ENCODE peak calls at places on chromosome 5, in nine cellular contexts. J, D, C, I, U, F, T, B and O are unnamed samples. For H3K4me1, the result is how much of the 10 kb centered on the place peaks cover.

GRCh38 chr5:72633041-72633445 is 125.8 kb upstream of the ZNF366 start:
- DNase-seq in J (no peak), D (peak), C (no peak), I (no peak), U (no peak), F (no peak), T (no peak), B (no peak), O (peak)

GRCh38 chr5:166724284-166724683 is 1567.2 kb upstream of the WWC1 start:
- DNase-seq in J (no peak), D (no peak), C (no peak), I (no peak), U (no peak), F (no peak), T (no peak), B (no peak), O (no peak)

GRCh38 chr5:40716000-40716399 is 36.3 kb downstream of the PTGER4 start:
- DNase-seq in J (no peak), D (no peak), C (no peak), I (no peak), U (no peak), F (no peak), T (no peak), B (no peak), O (no peak)

GRCh38 chr5:115549154-115549553 is 4.6 kb upstream of the FEM1C start:
- DNase-seq in J (no peak), D (no peak), C (no peak), I (no peak), U (no peak), F (no peak), T (no peak), B (peak), O (no peak)

GRCh38 chr5:83911367-83911919 is 190.8 kb upstream of the HAPLN1 start:
- DNase-seq in J (no peak), D (no peak), C (no peak), I (no peak), U (no peak), F (no peak), T (no peak), B (no peak), O (no peak)

GRCh38 chr5:41012318-41012717 is 58.8 kb downstream of the MROH2B start:
- DNase-seq in J (no peak), D (no peak), C (no peak), I (no peak), U (no peak), F (no peak), T (no peak), B (no peak), O (no peak)

GRCh38 chr5:14718778-14719177 is 54.3 kb downstream of the OTULIN start:
- DNase-seq in J (no peak), D (no peak), C (no peak), I (no peak), U (no peak), F (peak), T (no peak), B (no peak), O (no peak)

GRCh38 chr5:174916227-174916626 is 191.8 kb downstream of the MSX2 start:
- DNase-seq in J (no peak), D (no peak), C (no peak), I (no peak), U (no peak), F (no peak), T (no peak), B (peak), O (no peak)

GRCh38 chr5:32589431-32589830 is 4.1 kb downstream of the SUB1 start:
- DNase-seq in J (no peak), D (no peak), C (no peak), I (no peak), U (no peak), F (no peak), T (no peak), B (no peak), O (no peak)

GRCh38 chr5:936149-937144 is 43.8 kb downstream of the TRIP13 start:
- DNase-seq in J (no peak), D (no peak), C (peak), I (no peak), U (no peak), F (no peak), T (no peak), B (peak), O (no peak)

GRCh38 chr5:77679791-77680190 is 41.3 kb upstream of the OTP start:
- DNase-seq in J (no peak), D (peak), C (no peak), I (no peak), U (no peak), F (no peak), T (no peak), B (no peak), O (no peak)

GRCh38 chr5:149439899-149440655 is 61.0 kb upstream of the IL17B start:
- DNase-seq in J (peak), D (no peak), C (peak), I (no peak), U (no peak), F (no peak), T (peak), B (peak), O (no peak)

GRCh38 chr5:59548807-59549357 is 344.6 kb downstream of the PDE4D start:
- DNase-seq in J (peak), D (no peak), C (no peak), I (no peak), U (no peak), F (no peak), T (no peak), B (no peak), O (no peak)

GRCh38 chr5:176818391-176819098 is 8.2 kb downstream of the UNC5A start:
- DNase-seq in J (no peak), D (no peak), C (peak), I (no peak), U (no peak), F (no peak), T (no peak), B (no peak), O (no peak)

GRCh38 chr5:82526540-82526939 is 248.4 kb upstream of the RPS23 start:
- DNase-seq in J (no peak), D (no peak), C (no peak), I (no peak), U (no peak), F (no peak), T (no peak), B (no peak), O (no peak)

GRCh38 chr5:165201364-165202143 is 1696.1 kb downstream of the MAT2B start:
- DNase-seq in J (no peak), D (no peak), C (no peak), I (no peak), U (no peak), F (no peak), T (no peak), B (no peak), O (no peak)

GRCh38 chr5:168699002-168699401 is 119.8 kb upstream of the PANK3 start:
- DNase-seq in J (no peak), D (no peak), C (no peak), I (peak), U (no peak), F (peak), T (no peak), B (no peak), O (no peak)

GRCh38 chr5:98624145-98624880 is 149.2 kb upstream of the RGMB start:
- DNase-seq in J (no peak), D (peak), C (no peak), I (no peak), U (no peak), F (no peak), T (no peak), B (no peak), O (no peak)

GRCh38 chr5:134568761-134569725 is 43.6 kb downstream of the JADE2 start:
- DNase-seq in J (no peak), D (no peak), C (peak), I (peak), U (no peak), F (peak), T (peak), B (no peak), O (peak)

GRCh38 chr5:54090495-54091084 is 219.8 kb downstream of the ARL15 start:
- DNase-seq in J (peak), D (peak), C (no peak), I (no peak), U (no peak), F (no peak), T (no peak), B (no peak), O (no peak)

GRCh38 chr5:103780794-103781193 is 218.2 kb upstream of the NUDT12 start:
- DNase-seq in J (no peak), D (peak), C (no peak), I (no peak), U (no peak), F (no peak), T (no peak), B (no peak), O (no peak)

DNA sequence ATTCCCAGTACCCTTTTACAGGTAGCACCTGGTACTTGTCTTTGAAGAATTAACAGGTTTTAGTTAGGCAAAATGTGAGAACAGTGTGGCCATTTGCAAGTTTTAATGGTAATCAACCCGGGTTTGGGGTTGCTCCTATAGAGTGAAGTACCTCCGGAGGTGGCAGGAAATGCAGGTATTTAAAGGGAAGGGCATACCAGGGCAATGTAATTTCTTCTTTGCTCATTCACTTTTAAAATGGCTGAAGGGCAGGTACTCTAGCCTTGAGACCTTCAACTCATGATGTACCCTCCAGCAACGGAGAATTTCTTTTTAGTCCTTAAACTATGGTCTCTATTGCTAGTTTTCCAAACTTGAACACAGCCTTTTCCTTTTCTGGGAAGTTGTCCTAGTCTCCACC is 1.3 kb upstream of the HSPA4 start:
- DNase-seq in J (no peak), D (no peak), C (no peak), I (no peak), U (no peak), F (no peak), T (no peak), B (peak), O (no peak)
- H3K4me1 ChIP-seq in J (under half), D (under half), C (under half), I (under half), U (under half), F (under half), T (under half), B (under half), O (under half)

DNA sequence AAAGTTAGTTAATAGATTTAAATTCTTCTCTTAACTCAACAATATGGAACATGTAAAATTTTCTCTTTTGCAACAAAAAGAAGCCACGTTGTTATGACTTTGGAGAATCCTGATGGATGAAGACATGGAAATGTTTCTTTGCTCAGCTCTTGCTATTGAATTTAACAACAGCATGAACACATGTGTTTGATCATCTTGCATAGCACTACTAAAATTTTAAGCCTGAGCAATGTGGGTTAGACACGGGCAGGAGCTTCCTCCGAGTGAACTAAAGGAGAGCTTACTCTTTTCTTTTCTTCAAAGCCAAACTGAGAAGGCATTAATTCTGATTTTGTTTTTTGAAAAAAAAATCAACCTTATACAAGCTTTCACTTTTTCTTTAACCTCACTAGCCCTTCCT is 36.8 kb downstream of the ADAMTS19 start:
- DNase-seq in J (no peak), D (no peak), C (no peak), I (no peak), U (no peak), F (no peak), T (no peak), B (no peak), O (no peak)
- H3K4me1 ChIP-seq in J (under half), D (under half), C (under half), I (under half), U (under half), F (under half), T (under half), B (under half), O (under half)

DNA sequence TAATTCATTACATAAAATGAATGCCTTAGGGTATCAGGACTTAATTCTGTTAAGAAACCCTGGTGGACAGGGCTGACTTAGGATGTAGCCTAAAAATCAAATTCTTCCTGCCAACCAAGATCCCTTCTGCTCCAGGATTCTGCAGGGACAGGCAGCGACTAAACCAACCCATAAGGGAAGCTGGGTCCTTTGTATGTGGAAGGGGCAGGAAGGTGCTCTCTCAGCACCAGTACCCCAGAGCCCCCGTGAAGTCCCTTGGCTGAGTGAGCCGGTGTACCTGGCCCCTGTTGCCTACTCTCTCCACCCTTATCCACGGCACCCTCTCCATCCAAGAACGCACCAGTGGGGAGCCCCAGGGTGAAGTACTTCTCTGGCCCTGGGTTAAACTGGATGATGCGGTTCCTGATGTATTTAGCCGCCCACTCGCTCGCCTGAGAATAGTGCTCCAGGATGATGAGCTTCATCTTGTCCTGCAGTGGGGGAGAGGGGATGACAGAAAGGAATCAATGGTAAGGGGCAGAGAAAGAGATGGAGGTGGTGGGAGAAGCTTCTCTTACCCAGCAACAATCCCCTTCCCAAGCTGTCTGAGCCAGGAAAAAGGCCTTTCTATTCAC is 1.1 kb downstream of the GNPDA1 start:
- DNase-seq in J (no peak), D (no peak), C (no peak), I (no peak), U (no peak), F (no peak), T (no peak), B (no peak), O (no peak)
- H3K4me1 ChIP-seq in J (under half), D (under half), C (under half), I (under half), U (under half), F (under half), T (under half), B (under half), O (under half)

DNA sequence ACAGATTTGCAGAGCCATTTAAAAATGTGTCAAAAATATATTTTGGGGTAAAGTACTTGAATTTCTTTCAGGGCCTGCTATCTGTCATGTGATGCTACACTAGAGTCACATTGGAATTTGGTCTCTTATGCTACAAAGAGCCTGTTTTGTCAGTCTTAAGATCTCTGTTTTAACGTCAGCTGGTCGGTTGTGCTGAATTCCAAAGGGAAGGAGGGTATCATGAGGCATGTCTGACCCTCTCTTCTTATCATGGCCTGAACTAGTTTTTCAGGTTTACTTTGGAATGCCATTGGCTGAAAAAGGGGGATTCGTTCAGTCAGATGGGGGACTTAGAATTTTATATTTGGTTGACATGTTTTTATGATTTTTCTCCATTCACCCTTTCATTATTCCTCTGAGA is 290.6 kb downstream of the CD180 start:
- DNase-seq in J (no peak), D (no peak), C (no peak), I (no peak), U (no peak), F (no peak), T (no peak), B (no peak), O (no peak)
- H3K4me1 ChIP-seq in J (under half), D (under half), C (under half), I (under half), U (under half), F (under half), T (under half), B (under half), O (under half)

GRCh38 chr5:147490989-147491388 is 18.9 kb downstream of the DPYSL3 start:
- DNase-seq in J (no peak), D (no peak), C (no peak), I (no peak), U (no peak), F (no peak), T (no peak), B (peak), O (no peak)
- H3K4me1 ChIP-seq in J (under half), D (under half), C (under half), I (under half), U (under half), F (under half), T (under half), B (under half), O (under half)

GRCh38 chr5:34656001-34656699 is at the start of gene RAI14:
- DNase-seq in J (peak), D (peak), C (peak), I (peak), U (peak), F (peak), T (peak), B (peak), O (peak)
- H3K4me1 ChIP-seq in J (under half), D (under half), C (under half), I (under half), U (under half), F (under half), T (under half), B (under half), O (under half)